ENCODE peak calls at places on chromosomes 1 and 21, in ten cellular contexts. One of them, this sample, is unnamed.

GRCh38 chr1:37478451-37478871 is 4.1 kb downstream of the ZC3H12A start:
- DNase-seq in ovary: no peak
- DNase-seq in dorsolateral prefrontal cortex: no peak
- DNase-seq in epithelial cell of esophagus: peak
- DNase-seq in aorta: no peak
- DNase-seq in AG04450: no peak
- DNase-seq in mammary epithelial cell: peak
- DNase-seq in kidney epithelial cell: no peak
- DNase-seq in OCI-LY7: no peak
- DNase-seq in SJCRH30: no peak
- DNase-seq in this sample: no peak

GRCh38 chr21:44299458-44300261 is at the start of gene PFKL:
- DNase-seq in mammary epithelial cell: peak
- DNase-seq in kidney epithelial cell: no peak
- DNase-seq in dorsolateral prefrontal cortex: peak
- DNase-seq in ovary: peak
- DNase-seq in epithelial cell of esophagus: peak
- DNase-seq in OCI-LY7: peak
- DNase-seq in aorta: peak
- DNase-seq in SJCRH30: peak
- DNase-seq in AG04450: no peak
- DNase-seq in this sample: peak

GRCh38 chr1:212077028-212077427 is 41.5 kb downstream of the DTL start:
- DNase-seq in OCI-LY7: no peak
- DNase-seq in aorta: no peak
- DNase-seq in epithelial cell of esophagus: peak
- DNase-seq in mammary epithelial cell: peak
- DNase-seq in kidney epithelial cell: no peak
- DNase-seq in dorsolateral prefrontal cortex: no peak
- DNase-seq in ovary: no peak
- DNase-seq in SJCRH30: no peak
- DNase-seq in AG04450: no peak
- DNase-seq in this sample: no peak

GRCh38 chr21:33780631-33781030 is 135.0 kb downstream of the ATP5PO start:
- DNase-seq in OCI-LY7: no peak
- DNase-seq in dorsolateral prefrontal cortex: no peak
- DNase-seq in AG04450: no peak
- DNase-seq in kidney epithelial cell: no peak
- DNase-seq in aorta: no peak
- DNase-seq in ovary: no peak
- DNase-seq in epithelial cell of esophagus: no peak
- DNase-seq in mammary epithelial cell: no peak
- DNase-seq in SJCRH30: no peak
- DNase-seq in this sample: no peak

GRCh38 chr1:51344602-51345299 is 14.4 kb upstream of the TTC39A start:
- DNase-seq in dorsolateral prefrontal cortex: no peak
- DNase-seq in kidney epithelial cell: no peak
- DNase-seq in aorta: no peak
- DNase-seq in SJCRH30: no peak
- DNase-seq in ovary: no peak
- DNase-seq in AG04450: no peak
- DNase-seq in OCI-LY7: no peak
- DNase-seq in mammary epithelial cell: no peak
- DNase-seq in epithelial cell of esophagus: no peak
- DNase-seq in this sample: no peak

GRCh38 chr1:110209715-110210603 is at the start of gene KCNC4:
- DNase-seq in aorta: peak
- DNase-seq in ovary: peak
- DNase-seq in mammary epithelial cell: peak
- DNase-seq in OCI-LY7: peak
- DNase-seq in AG04450: no peak
- DNase-seq in kidney epithelial cell: no peak
- DNase-seq in SJCRH30: peak
- DNase-seq in epithelial cell of esophagus: peak
- DNase-seq in dorsolateral prefrontal cortex: peak
- DNase-seq in this sample: peak

GRCh38 chr1:54276617-54277450 is 76.9 kb downstream of the MRPL37 start:
- DNase-seq in OCI-LY7: no peak
- DNase-seq in kidney epithelial cell: no peak
- DNase-seq in ovary: no peak
- DNase-seq in AG04450: no peak
- DNase-seq in SJCRH30: no peak
- DNase-seq in epithelial cell of esophagus: no peak
- DNase-seq in mammary epithelial cell: no peak
- DNase-seq in dorsolateral prefrontal cortex: no peak
- DNase-seq in aorta: no peak
- DNase-seq in this sample: no peak

GRCh38 chr1:160131803-160132565 is 16.4 kb downstream of the ATP1A2 start:
- DNase-seq in dorsolateral prefrontal cortex: no peak
- DNase-seq in kidney epithelial cell: no peak
- DNase-seq in ovary: no peak
- DNase-seq in mammary epithelial cell: no peak
- DNase-seq in aorta: peak
- DNase-seq in OCI-LY7: no peak
- DNase-seq in epithelial cell of esophagus: no peak
- DNase-seq in SJCRH30: no peak
- DNase-seq in AG04450: no peak
- DNase-seq in this sample: no peak

GRCh38 chr1:151980287-151981177 is 13.1 kb downstream of the S100A10 start:
- DNase-seq in epithelial cell of esophagus: peak
- DNase-seq in mammary epithelial cell: peak
- DNase-seq in SJCRH30: peak
- DNase-seq in OCI-LY7: no peak
- DNase-seq in kidney epithelial cell: no peak
- DNase-seq in ovary: peak
- DNase-seq in aorta: peak
- DNase-seq in dorsolateral prefrontal cortex: no peak
- DNase-seq in AG04450: no peak
- DNase-seq in this sample: no peak

GRCh38 chr1:39084191-39084590 is 58.0 kb downstream of the NDUFS5 start:
- DNase-seq in OCI-LY7: no peak
- DNase-seq in SJCRH30: no peak
- DNase-seq in ovary: no peak
- DNase-seq in dorsolateral prefrontal cortex: no peak
- DNase-seq in AG04450: no peak
- DNase-seq in epithelial cell of esophagus: no peak
- DNase-seq in kidney epithelial cell: no peak
- DNase-seq in aorta: peak
- DNase-seq in mammary epithelial cell: no peak
- DNase-seq in this sample: no peak

GRCh38 chr1:6957341-6957740 is 172.1 kb downstream of the CAMTA1 start:
- DNase-seq in kidney epithelial cell: no peak
- DNase-seq in OCI-LY7: no peak
- DNase-seq in SJCRH30: no peak
- DNase-seq in epithelial cell of esophagus: no peak
- DNase-seq in dorsolateral prefrontal cortex: no peak
- DNase-seq in mammary epithelial cell: no peak
- DNase-seq in ovary: no peak
- DNase-seq in aorta: no peak
- DNase-seq in AG04450: no peak
- DNase-seq in this sample: no peak

GRCh38 chr1:201982082-201982922 is at the start of gene RNPEP:
- DNase-seq in aorta: peak
- DNase-seq in OCI-LY7: peak
- DNase-seq in AG04450: no peak
- DNase-seq in SJCRH30: peak
- DNase-seq in kidney epithelial cell: no peak
- DNase-seq in dorsolateral prefrontal cortex: peak
- DNase-seq in ovary: peak
- DNase-seq in mammary epithelial cell: peak
- DNase-seq in epithelial cell of esophagus: peak
- DNase-seq in this sample: peak

GRCh38 chr21:18356801-18357200 is 46.8 kb downstream of the TMPRSS15 start:
- DNase-seq in AG04450: no peak
- DNase-seq in kidney epithelial cell: no peak
- DNase-seq in SJCRH30: no peak
- DNase-seq in mammary epithelial cell: no peak
- DNase-seq in ovary: no peak
- DNase-seq in epithelial cell of esophagus: no peak
- DNase-seq in dorsolateral prefrontal cortex: no peak
- DNase-seq in aorta: no peak
- DNase-seq in OCI-LY7: no peak
- DNase-seq in this sample: no peak

GRCh38 chr1:19273106-19273843 is 15.3 kb downstream of the AKR7A3 start:
- DNase-seq in kidney epithelial cell: no peak
- DNase-seq in OCI-LY7: no peak
- DNase-seq in SJCRH30: no peak
- DNase-seq in aorta: no peak
- DNase-seq in ovary: no peak
- DNase-seq in AG04450: no peak
- DNase-seq in dorsolateral prefrontal cortex: no peak
- DNase-seq in epithelial cell of esophagus: no peak
- DNase-seq in mammary epithelial cell: no peak
- DNase-seq in this sample: no peak

GRCh38 chr1:31694069-31694909 is 9.5 kb downstream of the COL16A1 start:
- DNase-seq in ovary: no peak
- DNase-seq in dorsolateral prefrontal cortex: no peak
- DNase-seq in mammary epithelial cell: no peak
- DNase-seq in aorta: no peak
- DNase-seq in AG04450: no peak
- DNase-seq in epithelial cell of esophagus: no peak
- DNase-seq in kidney epithelial cell: no peak
- DNase-seq in OCI-LY7: no peak
- DNase-seq in SJCRH30: no peak
- DNase-seq in this sample: no peak

GRCh38 chr1:149884433-149885363 is 14.7 kb upstream of the BOLA1 start:
- DNase-seq in dorsolateral prefrontal cortex: no peak
- DNase-seq in OCI-LY7: peak
- DNase-seq in AG04450: no peak
- DNase-seq in aorta: no peak
- DNase-seq in kidney epithelial cell: no peak
- DNase-seq in epithelial cell of esophagus: no peak
- DNase-seq in SJCRH30: peak
- DNase-seq in ovary: no peak
- DNase-seq in mammary epithelial cell: peak
- DNase-seq in this sample: no peak
- H3K4me3 ChIP-seq in dorsolateral prefrontal cortex: peak
- H3K4me3 ChIP-seq in OCI-LY7: peak
- H3K4me3 ChIP-seq in AG04450: peak
- H3K4me3 ChIP-seq in aorta: peak
- H3K4me3 ChIP-seq in kidney epithelial cell: peak
- H3K4me3 ChIP-seq in epithelial cell of esophagus: peak
- H3K4me3 ChIP-seq in SJCRH30: peak
- H3K4me3 ChIP-seq in ovary: peak
- H3K4me3 ChIP-seq in mammary epithelial cell: peak
- H3K4me3 ChIP-seq in this sample: peak

DNA sequence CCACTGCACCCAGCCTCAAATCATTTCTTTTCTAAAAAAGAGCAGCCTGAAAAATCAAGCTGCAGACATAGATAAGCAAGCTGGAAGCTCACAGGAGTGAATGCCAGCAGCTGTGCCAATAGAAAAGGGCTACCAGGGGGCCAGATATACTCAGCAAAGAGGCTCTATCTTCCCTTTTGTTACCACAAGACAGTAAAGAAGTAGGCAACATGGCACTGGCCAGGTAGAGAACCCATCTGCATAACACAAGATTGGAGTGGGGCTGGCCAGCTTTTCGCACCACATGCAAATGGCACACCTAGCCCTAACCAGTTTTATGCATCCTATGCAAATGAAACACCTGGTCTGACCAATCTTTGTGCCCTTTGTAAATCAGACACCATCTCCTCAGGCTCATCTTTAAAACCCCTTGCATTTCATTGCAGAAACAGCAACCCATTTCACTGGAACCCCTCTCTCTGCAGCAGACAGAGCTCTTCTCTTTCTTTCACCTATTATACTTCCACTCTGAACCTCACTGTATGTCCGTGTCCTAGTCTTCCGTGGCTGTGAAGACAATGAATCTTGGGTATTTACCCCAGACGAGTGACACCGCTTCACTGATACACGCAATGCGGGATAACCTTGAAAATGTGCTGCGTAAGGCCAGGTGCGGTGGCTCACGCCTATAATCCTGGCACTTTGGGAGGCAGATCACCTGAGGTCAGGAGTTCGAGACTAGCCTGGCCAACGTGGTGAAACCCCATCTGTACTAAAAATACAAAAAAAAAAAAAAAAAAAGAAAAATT is 15.1 kb downstream of the CASP9 start:
- DNase-seq in epithelial cell of esophagus: no peak
- DNase-seq in aorta: peak
- DNase-seq in dorsolateral prefrontal cortex: no peak
- DNase-seq in AG04450: no peak
- DNase-seq in ovary: no peak
- DNase-seq in OCI-LY7: peak
- DNase-seq in kidney epithelial cell: no peak
- DNase-seq in SJCRH30: no peak
- DNase-seq in mammary epithelial cell: no peak
- DNase-seq in this sample: no peak
- H3K4me3 ChIP-seq in epithelial cell of esophagus: no peak
- H3K4me3 ChIP-seq in aorta: no peak
- H3K4me3 ChIP-seq in dorsolateral prefrontal cortex: no peak
- H3K4me3 ChIP-seq in AG04450: no peak
- H3K4me3 ChIP-seq in ovary: no peak
- H3K4me3 ChIP-seq in OCI-LY7: no peak
- H3K4me3 ChIP-seq in kidney epithelial cell: no peak
- H3K4me3 ChIP-seq in SJCRH30: no peak
- H3K4me3 ChIP-seq in mammary epithelial cell: no peak
- H3K4me3 ChIP-seq in this sample: no peak

DNA sequence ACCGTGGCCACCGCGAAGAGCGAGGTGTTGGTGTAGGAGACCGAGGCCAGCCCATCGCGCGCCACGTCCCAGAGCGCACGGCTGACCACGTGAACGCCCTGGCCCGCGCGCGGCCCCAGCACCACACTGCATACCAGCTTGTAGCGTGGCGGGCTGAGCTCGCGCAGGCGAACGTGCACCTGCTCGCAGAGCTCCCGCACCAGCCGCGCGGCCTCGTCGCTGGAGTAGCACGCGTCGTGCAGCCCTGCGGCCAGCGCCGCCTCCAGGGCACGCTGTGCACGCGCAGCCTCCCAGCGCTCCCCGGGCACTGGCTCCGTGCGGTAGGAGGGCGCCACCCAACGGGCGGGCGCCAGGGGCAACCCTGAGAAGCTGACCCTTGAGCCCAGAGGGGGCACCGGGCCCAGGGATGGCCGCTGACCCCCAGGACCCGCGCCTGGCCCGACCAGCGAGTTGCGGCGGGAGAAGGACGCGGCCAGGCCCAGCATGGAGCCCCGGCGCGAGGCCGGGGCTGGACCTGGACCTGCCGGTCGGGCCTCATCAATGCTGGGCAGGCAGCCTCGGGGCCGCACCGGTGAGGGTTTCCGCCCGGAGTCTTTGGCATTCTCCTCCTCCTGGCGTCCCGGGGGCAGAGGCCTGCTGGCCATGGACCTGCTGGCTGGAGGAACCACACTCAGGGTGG is 987 bp downstream of the DYNLT4 start:
- DNase-seq in dorsolateral prefrontal cortex: no peak
- DNase-seq in aorta: peak
- DNase-seq in mammary epithelial cell: no peak
- DNase-seq in AG04450: no peak
- DNase-seq in SJCRH30: no peak
- DNase-seq in epithelial cell of esophagus: no peak
- DNase-seq in ovary: peak
- DNase-seq in OCI-LY7: no peak
- DNase-seq in kidney epithelial cell: no peak
- DNase-seq in this sample: no peak
- H3K4me3 ChIP-seq in dorsolateral prefrontal cortex: peak
- H3K4me3 ChIP-seq in aorta: no peak
- H3K4me3 ChIP-seq in mammary epithelial cell: no peak
- H3K4me3 ChIP-seq in AG04450: no peak
- H3K4me3 ChIP-seq in SJCRH30: no peak
- H3K4me3 ChIP-seq in epithelial cell of esophagus: no peak
- H3K4me3 ChIP-seq in ovary: no peak
- H3K4me3 ChIP-seq in OCI-LY7: no peak
- H3K4me3 ChIP-seq in kidney epithelial cell: no peak
- H3K4me3 ChIP-seq in this sample: no peak

GRCh38 chr1:155990340-155990739 is 12.0 kb upstream of the ARHGEF2 start:
- DNase-seq in aorta: no peak
- DNase-seq in AG04450: no peak
- DNase-seq in epithelial cell of esophagus: no peak
- DNase-seq in kidney epithelial cell: no peak
- DNase-seq in dorsolateral prefrontal cortex: no peak
- DNase-seq in SJCRH30: no peak
- DNase-seq in mammary epithelial cell: no peak
- DNase-seq in ovary: no peak
- DNase-seq in OCI-LY7: no peak
- DNase-seq in this sample: no peak
- H3K4me3 ChIP-seq in aorta: no peak
- H3K4me3 ChIP-seq in AG04450: no peak
- H3K4me3 ChIP-seq in epithelial cell of esophagus: no peak
- H3K4me3 ChIP-seq in kidney epithelial cell: no peak
- H3K4me3 ChIP-seq in dorsolateral prefrontal cortex: no peak
- H3K4me3 ChIP-seq in SJCRH30: no peak
- H3K4me3 ChIP-seq in mammary epithelial cell: no peak
- H3K4me3 ChIP-seq in ovary: no peak
- H3K4me3 ChIP-seq in OCI-LY7: no peak
- H3K4me3 ChIP-seq in this sample: no peak